ENCODE peak calls at places on chromosomes 7 and 10, in five cellular contexts. H, B, X, D and V are unnamed samples.

GRCh38 chr10:29607576-29607975 is 27.2 kb downstream of the SVIL start:
- ATAC-seq in H (no peak), B (no peak), X (no peak), D (peak), V (no peak)

GRCh38 chr10:105023223-105023622 is 382.1 kb downstream of the SORCS3 start:
- ATAC-seq in H (no peak), B (no peak), X (no peak), D (no peak), V (no peak)

GRCh38 chr7:37986780-37987380 is 66.4 kb downstream of the EPDR1 start:
- ATAC-seq in H (no peak), B (no peak), X (no peak), D (no peak), V (no peak)

GRCh38 chr10:603745-604144 is 85.7 kb downstream of the DIP2C start:
- ATAC-seq in H (no peak), B (no peak), X (no peak), D (no peak), V (no peak)

GRCh38 chr7:44451123-44451522 is 39.3 kb downstream of the NUDCD3 start:
- ATAC-seq in H (no peak), B (no peak), X (no peak), D (no peak), V (peak)

GRCh38 chr7:17530249-17530648 is 231.8 kb downstream of the AHR start:
- ATAC-seq in H (no peak), B (no peak), X (no peak), D (no peak), V (no peak)

GRCh38 chr7:148607151-148607661 is 16.6 kb downstream of the C7orf33 start:
- ATAC-seq in H (no peak), B (no peak), X (no peak), D (no peak), V (no peak)

GRCh38 chr7:87570178-87570577 is 30.5 kb downstream of the ABCB1 start:
- ATAC-seq in H (no peak), B (no peak), X (no peak), D (no peak), V (peak)

GRCh38 chr10:124020871-124021823 is 72.3 kb downstream of the CHST15 start:
- ATAC-seq in H (no peak), B (no peak), X (no peak), D (no peak), V (no peak)

GRCh38 chr10:92011560-92012214 is 88.1 kb downstream of the BTAF1 start:
- ATAC-seq in H (peak), B (no peak), X (peak), D (peak), V (peak)

GRCh38 chr10:114492351-114493037 is 88.2 kb upstream of the AFAP1L2 start:
- ATAC-seq in H (no peak), B (no peak), X (peak), D (no peak), V (peak)

GRCh38 chr7:36642414-36642813 is 81.9 kb downstream of the AOAH start:
- ATAC-seq in H (no peak), B (no peak), X (peak), D (no peak), V (no peak)

GRCh38 chr7:116025098-116025809 is 5.3 kb downstream of the TFEC start:
- ATAC-seq in H (peak), B (peak), X (no peak), D (no peak), V (no peak)

GRCh38 chr10:121033371-121033770 is 182.2 kb downstream of the WDR11 start:
- ATAC-seq in H (no peak), B (no peak), X (no peak), D (peak), V (no peak)